ENCODE peak calls at places on chromosome X, in four cellular contexts. L is Right ventricle myocardium inferior, N is COLO829, R is IMR-90. T is an unnamed sample.

GRCh38 chrX:48826135-48826875 is at the start of gene ERAS:
- DNase-seq in L (no peak), N (no peak), R (no peak), T (no peak)

GRCh38 chrX:139134316-139134715 is 396.2 kb upstream of the F9 start:
- DNase-seq in L (no peak), N (no peak), R (no peak), T (no peak)

GRCh38 chrX:129144172-129145038 is 378.9 kb downstream of the SMARCA1 start:
- DNase-seq in L (no peak), N (no peak), R (no peak), T (no peak)

GRCh38 chrX:154734101-154734781 is 16.6 kb downstream of the GAB3 start:
- DNase-seq in L (peak; percentile 67), N (peak; percentile 45), R (peak; percentile 91), T (no peak)

GRCh38 chrX:331145-331771 is 12.7 kb upstream of the GTPBP6 start:
- DNase-seq in L (peak; percentile 74), N (no peak), R (peak; percentile 28), T (no peak)

GRCh38 chrX:37993857-37994619 is 12.3 kb upstream of the SYTL5 start:
- DNase-seq in L (no peak), N (no peak), R (no peak), T (peak; percentile 44)

GRCh38 chrX:49199906-49200771 is at the start of gene SYP:
- DNase-seq in L (peak; percentile 92), N (peak; percentile 93), R (peak; percentile 82), T (peak; percentile 52)

GRCh38 chrX:139446832-139447231 is 83.7 kb upstream of the F9 start:
- DNase-seq in L (no peak), N (no peak), R (no peak), T (no peak)

GRCh38 chrX:13545731-13546130 is 23.7 kb upstream of the EGFL6 start:
- DNase-seq in L (no peak), N (no peak), R (no peak), T (no peak)

GRCh38 chrX:1316527-1316926 is 20.1 kb upstream of the IL3RA start:
- DNase-seq in L (peak; percentile 88), N (no peak), R (no peak), T (no peak)

T was measured in foreskin keratinocyte.